ENCODE peak calls at places on chromosomes 1 and 21, in four cellular contexts. W is brain microvascular endothelial cell, D is IMR-90, F is psoas muscle. S is an unnamed sample.

GRCh38 chr1:203309115-203309429 is 3.8 kb downstream of the BTG2 start:
- DNase-seq in D (no peak), W (no peak), F (no peak), S (no peak)

GRCh38 chr1:222828939-222829338 is 14.1 kb downstream of the DISP1 start:
- DNase-seq in D (no peak), F (no peak), W (no peak), S (peak)

GRCh38 chr1:36320767-36321118 is 2.7 kb downstream of the EVA1B start:
- DNase-seq in W (no peak), F (no peak), D (no peak), S (no peak)

GRCh38 chr1:87450615-87451209 is 122.0 kb downstream of the LMO4 start:
- DNase-seq in W (no peak), D (no peak), F (no peak), S (no peak)

GRCh38 chr1:223652436-223652901 is 13.0 kb downstream of the CAPN8 start:
- DNase-seq in F (no peak), D (no peak), W (no peak), S (no peak)

GRCh38 chr1:7398982-7399381 is 372.1 kb upstream of the VAMP3 start:
- DNase-seq in W (no peak), D (peak), F (no peak), S (no peak)

GRCh38 chr1:166544036-166544435 is 295.2 kb upstream of the POGK start:
- DNase-seq in D (no peak), W (no peak), F (no peak), S (no peak)

GRCh38 chr21:21715286-21715969 is 717.2 kb downstream of the NCAM2 start:
- DNase-seq in W (peak), F (no peak), D (peak), S (peak)

GRCh38 chr1:236997882-236998281 is 6.4 kb downstream of the MT1HL1 start:
- DNase-seq in W (no peak), F (no peak), D (no peak), S (no peak)

GRCh38 chr1:97091679-97092078 is 370.1 kb downstream of the PTBP2 start:
- DNase-seq in W (no peak), F (no peak), D (no peak), S (no peak)

GRCh38 chr1:27557596-27558340 is 46.2 kb downstream of the AHDC1 start:
- DNase-seq in D (no peak), F (no peak), W (no peak), S (no peak)

GRCh38 chr1:37764888-37765441 is at the start of gene EPHA10:
- DNase-seq in F (no peak), W (no peak), D (no peak), S (no peak)

GRCh38 chr1:220556641-220557040 is 28.7 kb downstream of the MARK1 start:
- DNase-seq in D (no peak), W (no peak), F (no peak), S (no peak)

GRCh38 chr1:113858982-113859381 is 12.5 kb downstream of the PTPN22 start:
- DNase-seq in F (no peak), W (no peak), D (no peak), S (no peak)

GRCh38 chr1:35470964-35471613 is 86.1 kb downstream of the KIAA0319L start:
- DNase-seq in D (no peak), W (no peak), F (no peak), S (no peak)

GRCh38 chr1:226549937-226550670 is 1.5 kb downstream of the STUM start:
- DNase-seq in D (no peak), F (peak), W (no peak), S (peak)

GRCh38 chr1:100995196-100995983 is 30.2 kb downstream of the DPH5 start:
- DNase-seq in F (no peak), W (no peak), D (peak), S (peak)

GRCh38 chr1:50108497-50109073 is at the start of gene ELAVL4:
- DNase-seq in F (no peak), W (no peak), D (no peak), S (no peak)

GRCh38 chr1:3170566-3171453 is 101.8 kb downstream of the PRDM16 start:
- DNase-seq in D (no peak), F (peak), W (peak), S (peak)

GRCh38 chr1:23196627-23197328 is 20.5 kb downstream of the HTR1D start:
- DNase-seq in D (peak), F (no peak), W (peak), S (peak)

GRCh38 chr1:87977145-87977544 is 648.5 kb downstream of the LMO4 start:
- DNase-seq in W (no peak), F (no peak), D (no peak), S (no peak)

GRCh38 chr1:55833452-55834160 is 618.4 kb upstream of the USP24 start:
- DNase-seq in F (no peak), W (no peak), D (peak), S (peak)

GRCh38 chr1:50418600-50419109 is 4.6 kb downstream of the DMRTA2 start:
- DNase-seq in F (peak), D (no peak), W (no peak), S (no peak)

GRCh38 chr1:43586136-43586726 is 55.5 kb downstream of the PTPRF start:
- DNase-seq in F (no peak), W (no peak), D (no peak), S (no peak)

GRCh38 chr1:167720965-167721616 is 691 bp upstream of the MPZL1 start:
- DNase-seq in W (peak), F (peak), D (peak), S (peak)

GRCh38 chr1:229229721-229230135 is 41.2 kb upstream of the RAB4A start:
- DNase-seq in W (no peak), F (peak), D (no peak), S (peak)

GRCh38 chr1:9086060-9086459 is 16.6 kb upstream of the SLC2A5 start:
- DNase-seq in D (no peak), W (no peak), F (no peak), S (no peak)

GRCh38 chr1:228410671-228411070 is 4.0 kb upstream of the TRIM11 start:
- DNase-seq in F (no peak), D (no peak), W (no peak), S (no peak)

GRCh38 chr1:111750856-111751255 is 4.8 kb upstream of the DDX20 start:
- DNase-seq in F (no peak), W (no peak), D (no peak), S (no peak)

GRCh38 chr1:225207791-225208190 is 220.0 kb downstream of the LBR start:
- DNase-seq in D (no peak), F (no peak), W (no peak), S (no peak)

GRCh38 chr1:39363267-39363666 is 128.2 kb upstream of the BMP8A start:
- DNase-seq in F (no peak), W (no peak), D (no peak), S (no peak)

GRCh38 chr1:59908682-59909081 is 17.9 kb downstream of the CYP2J2 start:
- DNase-seq in F (no peak), D (no peak), W (no peak), S (no peak)

GRCh38 chr1:181099152-181100014 is 10.9 kb downstream of the IER5 start:
- DNase-seq in D (peak), W (no peak), F (no peak), S (peak)

GRCh38 chr1:162080472-162081015 is 11.1 kb downstream of the NOS1AP start:
- DNase-seq in F (no peak), W (no peak), D (no peak), S (no peak)

GRCh38 chr1:99506631-99507030 is 139.3 kb upstream of the PALMD start:
- DNase-seq in F (no peak), D (no peak), W (no peak), S (no peak)

GRCh38 chr1:235093013-235093618 is 35.5 kb downstream of the TOMM20 start:
- DNase-seq in F (no peak), D (peak), W (peak), S (peak)
- H3K4me3 ChIP-seq in F (peak), D (no peak), W (peak), S (no peak)

DNA sequence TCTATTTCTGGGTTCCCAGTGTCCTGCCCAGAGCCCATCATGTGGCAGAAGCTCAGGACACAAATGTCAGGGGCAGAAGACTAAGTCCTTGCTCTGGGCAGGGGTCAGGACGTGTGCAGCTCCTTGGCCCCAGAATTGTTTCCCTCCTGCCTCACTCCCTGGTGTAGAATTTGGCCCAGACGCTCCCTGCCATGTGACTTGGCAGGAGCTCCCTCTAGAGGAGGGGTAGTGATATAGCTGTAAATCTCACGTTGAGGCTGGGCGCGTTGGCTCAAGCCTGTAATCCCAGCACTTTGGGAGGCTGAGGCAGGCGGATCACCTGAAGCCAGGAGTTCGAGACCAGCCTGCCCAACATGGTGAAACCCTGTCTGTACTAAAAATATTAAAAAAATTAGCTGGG is 91.2 kb downstream of the UBIAD1 start:
- DNase-seq in D (no peak), W (no peak), F (peak), S (no peak)
- TF ChIP-seq CTCF in D (peak), W (peak), F (peak), S (no peak)

GRCh38 chr1:206541236-206541833 is 34.0 kb downstream of the RASSF5 start:
- DNase-seq in W (no peak), F (no peak), D (no peak), S (no peak)

GRCh38 chr1:206547104-206547503 is 39.8 kb downstream of the RASSF5 start:
- DNase-seq in W (no peak), D (no peak), F (no peak), S (no peak)

GRCh38 chr1:206540044-206540758 is 32.9 kb downstream of the RASSF5 start:
- DNase-seq in F (no peak), D (no peak), W (no peak), S (peak)

GRCh38 chr1:206545351-206545750 is 38.0 kb downstream of the RASSF5 start:
- DNase-seq in W (no peak), D (no peak), F (no peak), S (no peak)

DNA sequence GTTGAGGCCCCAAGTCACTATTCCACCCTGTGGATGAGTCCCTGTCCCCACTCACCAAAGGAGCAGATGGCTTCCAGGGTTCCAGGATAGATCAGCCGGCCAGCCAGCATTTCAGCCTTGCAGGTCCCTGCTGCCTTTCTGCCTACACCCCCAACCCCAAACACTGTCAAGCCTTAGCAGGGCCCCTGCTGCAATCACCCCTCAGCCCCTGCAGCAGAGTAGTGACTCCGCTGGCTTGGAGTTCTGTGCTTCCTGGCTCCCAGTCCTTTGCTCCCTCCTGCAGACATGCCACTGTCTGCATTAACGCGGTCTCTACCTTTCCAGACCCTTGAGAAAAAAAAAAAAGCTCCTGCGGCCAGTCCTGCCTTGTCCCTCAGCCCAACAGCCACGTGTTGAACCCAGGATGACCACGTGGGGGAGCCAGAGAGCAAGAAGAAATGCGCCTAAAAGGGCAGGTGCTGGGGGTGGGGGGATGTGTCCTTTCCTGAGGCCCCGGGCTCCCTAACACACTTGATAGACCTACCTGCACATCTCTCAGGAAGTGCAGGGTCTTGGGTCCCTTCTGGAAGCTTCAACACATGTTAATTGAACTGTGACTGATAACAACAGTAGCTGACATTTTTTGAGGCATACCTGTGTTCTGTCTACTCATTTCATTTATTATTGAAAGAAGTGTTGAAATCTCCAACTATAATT is 37.4 kb downstream of the RASSF5 start:
- DNase-seq in W (peak), F (peak), D (peak), S (peak)
- H3K4me3 ChIP-seq in W (no peak), F (no peak), D (no peak), S (no peak)

GRCh38 chr1:119546641-119547040 is 39.6 kb downstream of the HSD3B1 start:
- DNase-seq in D (no peak), W (no peak), F (no peak), S (no peak)

GRCh38 chr1:119542492-119542946 is 35.5 kb downstream of the HSD3B1 start:
- DNase-seq in F (no peak), W (no peak), D (no peak), S (peak)

GRCh38 chr1:119547306-119547705 is 40.3 kb downstream of the HSD3B1 start:
- DNase-seq in D (no peak), W (no peak), F (no peak), S (no peak)

GRCh38 chr1:119541389-119541788 is 34.4 kb downstream of the HSD3B1 start:
- DNase-seq in D (no peak), F (no peak), W (no peak), S (no peak)

GRCh38 chr1:119544165-119544762 is 37.3 kb downstream of the HSD3B1 start:
- DNase-seq in W (no peak), F (no peak), D (no peak), S (no peak)
- TF ChIP-seq CTCF in W (peak), F (no peak), D (peak), S (peak)

GRCh38 chr1:155206891-155207577 is 663 bp downstream of the THBS3 start:
- DNase-seq in F (peak), W (peak), D (peak), S (peak)

GRCh38 chr1:155208406-155208655 is 164 bp upstream of the MTX1 start:
- DNase-seq in D (no peak), W (no peak), F (no peak), S (no peak)

GRCh38 chr1:155209373-155209721 is 852 bp downstream of the MTX1 start:
- DNase-seq in D (no peak), F (no peak), W (no peak), S (no peak)

GRCh38 chr1:155208656-155209372 is at the start of gene MTX1:
- DNase-seq in W (peak), F (peak), D (peak), S (peak)

DNA sequence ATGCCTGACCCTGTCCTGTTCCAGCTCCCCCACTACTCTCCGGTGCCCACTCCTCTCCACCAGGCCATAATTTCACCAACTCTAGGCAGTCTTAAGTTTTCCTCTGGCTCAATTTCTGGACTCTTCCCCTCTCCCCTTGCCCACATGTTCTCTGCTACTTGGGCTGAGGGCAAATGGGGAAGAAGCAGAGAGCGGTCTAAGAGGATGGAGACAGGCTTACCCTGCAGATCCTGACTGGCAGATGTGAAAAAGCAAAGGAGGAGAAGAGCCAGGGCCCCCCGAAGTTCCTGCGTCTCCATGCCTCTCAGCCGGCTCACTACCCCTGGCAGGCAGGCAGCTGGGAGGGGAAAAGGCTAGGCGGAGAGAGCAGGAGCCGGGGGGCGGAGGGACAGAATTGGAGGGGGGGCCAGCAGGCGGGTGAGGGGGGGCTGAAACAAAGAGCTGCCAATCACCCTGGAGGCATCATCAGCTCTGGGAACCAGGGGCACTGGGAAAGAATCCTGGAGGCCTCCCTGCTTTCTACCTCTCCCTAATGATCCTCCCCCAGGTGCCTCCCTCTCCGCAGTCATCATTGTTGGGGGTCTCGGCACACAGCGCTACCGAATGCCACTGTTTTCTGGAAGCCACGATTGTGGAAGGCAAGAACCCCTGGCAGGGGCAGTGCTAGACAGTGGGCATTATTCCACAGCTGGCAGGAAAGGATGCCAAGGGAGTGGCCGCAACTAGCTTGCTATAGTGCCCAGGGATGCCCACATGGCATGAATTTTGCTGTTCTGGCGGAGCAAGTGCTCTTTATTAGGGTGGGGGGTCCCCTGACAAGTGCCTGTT is at the start of gene THBS3:
- DNase-seq in D (peak), W (peak), F (peak), S (no peak)
- H3K4me3 ChIP-seq in D (peak), W (peak), F (peak), S (peak)

DNA sequence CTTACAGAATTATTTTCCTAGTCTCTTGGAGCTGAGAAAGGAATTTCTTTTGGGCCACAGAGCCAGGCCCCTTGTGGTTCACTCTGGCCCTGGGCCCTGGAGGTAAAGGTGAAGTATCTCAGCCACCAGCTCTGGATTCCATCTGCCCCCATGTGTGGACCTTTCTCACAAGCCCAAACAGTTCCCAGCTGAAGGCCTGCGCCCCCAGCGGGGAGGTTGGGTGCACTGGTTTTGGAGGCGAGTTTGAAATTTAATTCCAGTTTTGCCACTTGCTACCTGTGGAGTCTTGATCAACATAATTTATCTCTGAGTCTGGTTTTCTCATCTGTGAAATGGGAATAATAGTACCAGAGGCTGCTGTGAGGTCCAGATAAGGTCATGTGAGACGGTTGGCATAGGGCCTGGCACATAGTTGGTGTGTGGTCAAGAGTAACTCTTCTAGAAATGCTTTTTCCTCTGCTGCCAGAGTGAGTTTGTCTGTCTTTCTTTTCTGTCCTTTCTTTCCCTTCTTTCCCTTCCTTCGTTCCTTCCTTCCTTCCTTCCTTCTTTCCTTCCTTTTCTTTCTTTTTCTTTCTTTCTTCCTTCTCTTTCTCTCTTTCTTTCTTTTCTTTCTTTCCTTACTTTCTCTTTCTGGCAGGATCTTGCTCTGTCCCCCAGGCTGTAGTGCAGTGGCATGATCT is 6.1 kb downstream of the AGTRAP start:
- DNase-seq in D (no peak), F (no peak), W (no peak), S (no peak)
- TF ChIP-seq CTCF in D (no peak), F (no peak), W (no peak), S (no peak)